ENCODE peak calls at places on chromosomes 5 and 9, in ten cellular contexts. One of them, this sample, is unnamed.
A peak's percentile ranks its signal among the peaks of the same experiment; 100 is the strongest.

GRCh38 chr5:177505075-177505474 is 4.6 kb downstream of the DOK3 start:
- DNase-seq in coronary artery: no peak
- DNase-seq in upper lobe of right lung: no peak
- DNase-seq in endothelial cell: no peak
- DNase-seq in lower leg skin: no peak
- DNase-seq in activated B cell treated with CpG ODN at 0.5 μM for 24 hours: no peak
- DNase-seq in right atrium auricular region: no peak
- DNase-seq in spleen: peak; percentile 68
- DNase-seq in RWPE1: no peak
- DNase-seq in esophagus squamous epithelium: no peak
- DNase-seq in this sample: no peak

GRCh38 chr5:145500712-145501111 is 334.4 kb downstream of the PRELID2 start:
- DNase-seq in coronary artery: no peak
- DNase-seq in upper lobe of right lung: no peak
- DNase-seq in endothelial cell: no peak
- DNase-seq in lower leg skin: no peak
- DNase-seq in activated B cell treated with CpG ODN at 0.5 μM for 24 hours: no peak
- DNase-seq in right atrium auricular region: no peak
- DNase-seq in spleen: no peak
- DNase-seq in RWPE1: no peak
- DNase-seq in esophagus squamous epithelium: no peak
- DNase-seq in this sample: no peak

GRCh38 chr5:135324897-135325650 is 74.0 kb downstream of the MACROH2A1 start:
- DNase-seq in coronary artery: no peak
- DNase-seq in upper lobe of right lung: no peak
- DNase-seq in endothelial cell: no peak
- DNase-seq in lower leg skin: no peak
- DNase-seq in activated B cell treated with CpG ODN at 0.5 μM for 24 hours: no peak
- DNase-seq in right atrium auricular region: no peak
- DNase-seq in spleen: no peak
- DNase-seq in RWPE1: peak; percentile 44
- DNase-seq in esophagus squamous epithelium: no peak
- DNase-seq in this sample: no peak

GRCh38 chr5:95915999-95916686 is 45.5 kb downstream of the ELL2 start:
- DNase-seq in coronary artery: no peak
- DNase-seq in upper lobe of right lung: no peak
- DNase-seq in endothelial cell: no peak
- DNase-seq in lower leg skin: no peak
- DNase-seq in activated B cell treated with CpG ODN at 0.5 μM for 24 hours: no peak
- DNase-seq in right atrium auricular region: no peak
- DNase-seq in spleen: no peak
- DNase-seq in RWPE1: no peak
- DNase-seq in esophagus squamous epithelium: no peak
- DNase-seq in this sample: no peak

GRCh38 chr5:145989428-145989827 is 53.0 kb downstream of the SH3RF2 start:
- DNase-seq in coronary artery: no peak
- DNase-seq in upper lobe of right lung: no peak
- DNase-seq in endothelial cell: no peak
- DNase-seq in lower leg skin: no peak
- DNase-seq in activated B cell treated with CpG ODN at 0.5 μM for 24 hours: no peak
- DNase-seq in right atrium auricular region: no peak
- DNase-seq in spleen: no peak
- DNase-seq in RWPE1: no peak
- DNase-seq in esophagus squamous epithelium: no peak
- DNase-seq in this sample: no peak

GRCh38 chr9:96033896-96034295 is 158.4 kb downstream of the ERCC6L2 start:
- DNase-seq in coronary artery: no peak
- DNase-seq in upper lobe of right lung: no peak
- DNase-seq in endothelial cell: no peak
- DNase-seq in lower leg skin: no peak
- DNase-seq in activated B cell treated with CpG ODN at 0.5 μM for 24 hours: no peak
- DNase-seq in right atrium auricular region: no peak
- DNase-seq in spleen: no peak
- DNase-seq in RWPE1: no peak
- DNase-seq in esophagus squamous epithelium: no peak
- DNase-seq in this sample: no peak

GRCh38 chr9:110835859-110836271 is 167.3 kb downstream of the MUSK start:
- DNase-seq in coronary artery: no peak
- DNase-seq in upper lobe of right lung: no peak
- DNase-seq in endothelial cell: no peak
- DNase-seq in lower leg skin: no peak
- DNase-seq in activated B cell treated with CpG ODN at 0.5 μM for 24 hours: no peak
- DNase-seq in right atrium auricular region: no peak
- DNase-seq in spleen: no peak
- DNase-seq in RWPE1: no peak
- DNase-seq in esophagus squamous epithelium: no peak
- DNase-seq in this sample: no peak

GRCh38 chr5:2253063-2253653 is 370.4 kb upstream of the IRX4 start:
- DNase-seq in coronary artery: no peak
- DNase-seq in upper lobe of right lung: no peak
- DNase-seq in endothelial cell: no peak
- DNase-seq in lower leg skin: no peak
- DNase-seq in activated B cell treated with CpG ODN at 0.5 μM for 24 hours: no peak
- DNase-seq in right atrium auricular region: peak; percentile 13
- DNase-seq in spleen: no peak
- DNase-seq in RWPE1: no peak
- DNase-seq in esophagus squamous epithelium: no peak
- DNase-seq in this sample: no peak

GRCh38 chr5:23024470-23024869 is 171.3 kb upstream of the CDH12 start:
- DNase-seq in coronary artery: no peak
- DNase-seq in upper lobe of right lung: no peak
- DNase-seq in endothelial cell: no peak
- DNase-seq in lower leg skin: no peak
- DNase-seq in activated B cell treated with CpG ODN at 0.5 μM for 24 hours: no peak
- DNase-seq in right atrium auricular region: no peak
- DNase-seq in spleen: no peak
- DNase-seq in RWPE1: no peak
- DNase-seq in esophagus squamous epithelium: no peak
- DNase-seq in this sample: no peak

GRCh38 chr5:180605554-180606214 is 14.4 kb upstream of the SCGB3A1 start:
- DNase-seq in coronary artery: no peak
- DNase-seq in upper lobe of right lung: peak; percentile 78
- DNase-seq in endothelial cell: peak; percentile 59
- DNase-seq in lower leg skin: no peak
- DNase-seq in activated B cell treated with CpG ODN at 0.5 μM for 24 hours: no peak
- DNase-seq in right atrium auricular region: no peak
- DNase-seq in spleen: peak; percentile 72
- DNase-seq in RWPE1: peak; percentile 60
- DNase-seq in esophagus squamous epithelium: no peak
- DNase-seq in this sample: no peak

GRCh38 chr5:120509056-120509455 is 45.0 kb downstream of the PRR16 start:
- DNase-seq in coronary artery: no peak
- DNase-seq in upper lobe of right lung: no peak
- DNase-seq in endothelial cell: no peak
- DNase-seq in lower leg skin: no peak
- DNase-seq in activated B cell treated with CpG ODN at 0.5 μM for 24 hours: no peak
- DNase-seq in right atrium auricular region: no peak
- DNase-seq in spleen: no peak
- DNase-seq in RWPE1: no peak
- DNase-seq in esophagus squamous epithelium: no peak
- DNase-seq in this sample: no peak

GRCh38 chr5:1204693-1205242 is 3.4 kb downstream of the SLC6A19 start:
- DNase-seq in coronary artery: no peak
- DNase-seq in upper lobe of right lung: no peak
- DNase-seq in endothelial cell: peak; percentile 38
- DNase-seq in lower leg skin: no peak
- DNase-seq in activated B cell treated with CpG ODN at 0.5 μM for 24 hours: no peak
- DNase-seq in right atrium auricular region: no peak
- DNase-seq in spleen: no peak
- DNase-seq in RWPE1: no peak
- DNase-seq in esophagus squamous epithelium: no peak
- DNase-seq in this sample: no peak

GRCh38 chr9:95488971-95489370 is 27.8 kb downstream of the PTCH1 start:
- DNase-seq in coronary artery: no peak
- DNase-seq in upper lobe of right lung: no peak
- DNase-seq in endothelial cell: no peak
- DNase-seq in lower leg skin: no peak
- DNase-seq in activated B cell treated with CpG ODN at 0.5 μM for 24 hours: no peak
- DNase-seq in right atrium auricular region: no peak
- DNase-seq in spleen: no peak
- DNase-seq in RWPE1: no peak
- DNase-seq in esophagus squamous epithelium: no peak
- DNase-seq in this sample: no peak

GRCh38 chr5:73906277-73906676 is 280.3 kb downstream of the ARHGEF28 start:
- DNase-seq in coronary artery: no peak
- DNase-seq in upper lobe of right lung: no peak
- DNase-seq in endothelial cell: no peak
- DNase-seq in lower leg skin: no peak
- DNase-seq in activated B cell treated with CpG ODN at 0.5 μM for 24 hours: no peak
- DNase-seq in right atrium auricular region: no peak
- DNase-seq in spleen: no peak
- DNase-seq in RWPE1: no peak
- DNase-seq in esophagus squamous epithelium: no peak
- DNase-seq in this sample: no peak

GRCh38 chr9:130825051-130825651 is 9.9 kb upstream of the ABL1 start:
- DNase-seq in coronary artery: no peak
- DNase-seq in upper lobe of right lung: no peak
- DNase-seq in endothelial cell: no peak
- DNase-seq in lower leg skin: no peak
- DNase-seq in activated B cell treated with CpG ODN at 0.5 μM for 24 hours: no peak
- DNase-seq in right atrium auricular region: no peak
- DNase-seq in spleen: no peak
- DNase-seq in RWPE1: peak; percentile 36
- DNase-seq in esophagus squamous epithelium: no peak
- DNase-seq in this sample: peak; percentile 79

GRCh38 chr5:4204616-4205151 is 609.1 kb downstream of the IRX1 start:
- DNase-seq in coronary artery: no peak
- DNase-seq in upper lobe of right lung: no peak
- DNase-seq in endothelial cell: no peak
- DNase-seq in lower leg skin: no peak
- DNase-seq in activated B cell treated with CpG ODN at 0.5 μM for 24 hours: no peak
- DNase-seq in right atrium auricular region: peak; percentile 11
- DNase-seq in spleen: no peak
- DNase-seq in RWPE1: no peak
- DNase-seq in esophagus squamous epithelium: no peak
- DNase-seq in this sample: peak; percentile 30

GRCh38 chr9:4375424-4376195 is 75.7 kb upstream of the GLIS3 start:
- DNase-seq in coronary artery: no peak
- DNase-seq in upper lobe of right lung: no peak
- DNase-seq in endothelial cell: no peak
- DNase-seq in lower leg skin: no peak
- DNase-seq in activated B cell treated with CpG ODN at 0.5 μM for 24 hours: no peak
- DNase-seq in right atrium auricular region: no peak
- DNase-seq in spleen: no peak
- DNase-seq in RWPE1: peak; percentile 20
- DNase-seq in esophagus squamous epithelium: no peak
- DNase-seq in this sample: no peak

GRCh38 chr5:141369994-141370848 is at the start of gene PCDHGB3:
- DNase-seq in coronary artery: no peak
- DNase-seq in upper lobe of right lung: no peak
- DNase-seq in endothelial cell: no peak
- DNase-seq in lower leg skin: no peak
- DNase-seq in activated B cell treated with CpG ODN at 0.5 μM for 24 hours: no peak
- DNase-seq in right atrium auricular region: no peak
- DNase-seq in spleen: no peak
- DNase-seq in RWPE1: no peak
- DNase-seq in esophagus squamous epithelium: no peak
- DNase-seq in this sample: no peak
- TF ChIP-seq CTCF in coronary artery: no peak
- TF ChIP-seq CTCF in upper lobe of right lung: peak; percentile 25
- TF ChIP-seq CTCF in endothelial cell: no peak
- TF ChIP-seq CTCF in lower leg skin: no peak
- TF ChIP-seq CTCF in activated B cell treated with CpG ODN at 0.5 μM for 24 hours: no peak
- TF ChIP-seq CTCF in right atrium auricular region: peak; percentile 31
- TF ChIP-seq CTCF in spleen: peak; percentile 21
- TF ChIP-seq CTCF in RWPE1: peak; percentile 32
- TF ChIP-seq CTCF in esophagus squamous epithelium: no peak
- TF ChIP-seq CTCF in this sample: no peak

DNA sequence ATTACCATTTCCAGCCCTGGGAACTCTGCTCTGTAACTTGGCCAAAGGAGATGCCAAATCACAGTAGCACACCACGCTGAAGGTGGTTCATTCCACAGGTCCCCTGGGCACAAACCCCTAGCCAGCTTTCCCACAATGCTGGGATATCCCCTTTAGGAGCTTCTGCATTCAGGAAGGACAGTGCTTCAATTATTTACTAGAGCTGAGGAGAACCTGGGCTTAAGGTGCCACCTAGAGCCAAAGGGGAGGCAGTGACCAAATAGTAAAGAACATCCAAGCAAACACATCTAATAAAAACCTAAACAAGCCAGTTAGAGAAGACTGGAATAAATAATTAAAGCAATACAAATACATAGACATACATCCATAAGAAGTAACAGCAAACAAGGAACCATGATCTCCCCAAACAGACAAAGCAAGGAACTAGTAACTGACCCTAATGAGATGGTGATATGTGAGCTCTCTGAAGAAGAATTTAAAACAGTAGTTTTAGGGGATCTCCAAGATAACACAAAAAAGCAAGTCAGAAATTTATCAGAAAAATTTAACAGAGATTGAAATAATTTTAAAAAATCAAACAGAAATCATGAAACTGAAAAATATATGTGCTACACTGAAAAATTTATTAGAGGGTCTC is 14.6 kb downstream of the KIF4B start:
- DNase-seq in coronary artery: no peak
- DNase-seq in upper lobe of right lung: no peak
- DNase-seq in endothelial cell: no peak
- DNase-seq in lower leg skin: no peak
- DNase-seq in activated B cell treated with CpG ODN at 0.5 μM for 24 hours: no peak
- DNase-seq in right atrium auricular region: no peak
- DNase-seq in spleen: no peak
- DNase-seq in RWPE1: peak; percentile 48
- DNase-seq in esophagus squamous epithelium: no peak
- DNase-seq in this sample: no peak
- TF ChIP-seq CTCF in coronary artery: no peak
- TF ChIP-seq CTCF in upper lobe of right lung: no peak
- TF ChIP-seq CTCF in endothelial cell: no peak
- TF ChIP-seq CTCF in lower leg skin: no peak
- TF ChIP-seq CTCF in activated B cell treated with CpG ODN at 0.5 μM for 24 hours: no peak
- TF ChIP-seq CTCF in right atrium auricular region: no peak
- TF ChIP-seq CTCF in spleen: no peak
- TF ChIP-seq CTCF in RWPE1: peak; percentile 18
- TF ChIP-seq CTCF in esophagus squamous epithelium: no peak
- TF ChIP-seq CTCF in this sample: no peak

GRCh38 chr9:124293712-124294504 is 36.2 kb downstream of the NEK6 start:
- DNase-seq in coronary artery: no peak
- DNase-seq in upper lobe of right lung: no peak
- DNase-seq in endothelial cell: no peak
- DNase-seq in lower leg skin: no peak
- DNase-seq in activated B cell treated with CpG ODN at 0.5 μM for 24 hours: no peak
- DNase-seq in right atrium auricular region: no peak
- DNase-seq in spleen: no peak
- DNase-seq in RWPE1: no peak
- DNase-seq in esophagus squamous epithelium: no peak
- DNase-seq in this sample: no peak
- TF ChIP-seq CTCF in coronary artery: no peak
- TF ChIP-seq CTCF in upper lobe of right lung: no peak
- TF ChIP-seq CTCF in endothelial cell: no peak
- TF ChIP-seq CTCF in lower leg skin: no peak
- TF ChIP-seq CTCF in activated B cell treated with CpG ODN at 0.5 μM for 24 hours: no peak
- TF ChIP-seq CTCF in right atrium auricular region: no peak
- TF ChIP-seq CTCF in spleen: peak; percentile 19
- TF ChIP-seq CTCF in RWPE1: no peak
- TF ChIP-seq CTCF in esophagus squamous epithelium: no peak
- TF ChIP-seq CTCF in this sample: peak; percentile 26

DNA sequence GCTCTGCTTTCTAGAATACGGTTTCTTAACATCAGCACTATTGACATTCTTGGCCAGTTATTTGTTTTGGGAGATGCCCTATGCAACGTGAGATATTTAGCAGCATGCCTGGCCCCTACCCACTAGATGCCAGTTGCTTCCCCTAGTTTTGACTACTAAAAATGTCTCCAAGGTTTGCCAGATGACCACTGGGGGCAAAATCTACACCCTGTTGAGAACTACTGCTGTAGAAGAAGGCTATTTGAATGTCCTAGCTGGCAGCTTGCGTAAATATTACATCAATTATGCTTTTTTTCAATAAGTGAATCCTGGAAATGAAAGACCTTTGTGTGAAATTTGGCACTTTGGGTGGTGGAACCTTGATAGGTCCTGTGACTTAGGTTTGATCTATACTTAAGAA is 5.0 kb downstream of the NCBP1 start:
- DNase-seq in coronary artery: no peak
- DNase-seq in upper lobe of right lung: no peak
- DNase-seq in endothelial cell: no peak
- DNase-seq in lower leg skin: no peak
- DNase-seq in activated B cell treated with CpG ODN at 0.5 μM for 24 hours: no peak
- DNase-seq in right atrium auricular region: no peak
- DNase-seq in spleen: no peak
- DNase-seq in RWPE1: no peak
- DNase-seq in esophagus squamous epithelium: no peak
- DNase-seq in this sample: no peak
- TF ChIP-seq CTCF in coronary artery: no peak
- TF ChIP-seq CTCF in upper lobe of right lung: no peak
- TF ChIP-seq CTCF in endothelial cell: no peak
- TF ChIP-seq CTCF in lower leg skin: no peak
- TF ChIP-seq CTCF in activated B cell treated with CpG ODN at 0.5 μM for 24 hours: no peak
- TF ChIP-seq CTCF in right atrium auricular region: no peak
- TF ChIP-seq CTCF in spleen: no peak
- TF ChIP-seq CTCF in RWPE1: no peak
- TF ChIP-seq CTCF in esophagus squamous epithelium: no peak
- TF ChIP-seq CTCF in this sample: peak; percentile 21

This sample was measured in osteocyte.